ENCODE peak calls at places on chromosomes 12 and 14, in six cellular contexts. J, X, T, S, K and I are unnamed samples.

GRCh38 chr14:31829256-31829923 is 247.7 kb upstream of the ARHGAP5 start:
- DNase-seq in S (no peak), K (peak; percentile 3), X (no peak), J (no peak), T (no peak), I (no peak)

GRCh38 chr12:49251357-49251756 is 13.5 kb upstream of the TUBA1C start:
- DNase-seq in S (no peak), T (no peak), J (no peak), K (peak; percentile 59), X (no peak), I (no peak)

GRCh38 chr12:49942921-49943662 is 7.4 kb upstream of the AQP2 start:
- DNase-seq in S (peak; percentile 55), J (no peak), T (no peak), K (no peak), X (no peak), I (no peak)

GRCh38 chr14:55412686-55413085 is 1.1 kb upstream of the ATG14 start:
- DNase-seq in T (no peak), J (no peak), X (no peak), S (no peak), K (no peak), I (no peak)

GRCh38 chr12:94172973-94173372 is 24.6 kb downstream of the PLXNC1 start:
- DNase-seq in J (peak; percentile 38), S (no peak), X (no peak), K (no peak), T (no peak), I (no peak)

GRCh38 chr12:43551271-43551970 is 582 bp downstream of the ADAMTS20 start:
- DNase-seq in J (no peak), T (no peak), S (peak; percentile 72), K (no peak), X (no peak), I (no peak)

GRCh38 chr14:104353921-104354701 is 215.7 kb downstream of the KIF26A start:
- DNase-seq in X (peak; percentile 61), S (peak; percentile 88), J (peak; percentile 43), K (no peak), T (peak; percentile 44), I (no peak)

GRCh38 chr14:99356031-99356430 is 84.0 kb upstream of the BCL11B start:
- DNase-seq in X (no peak), T (no peak), J (no peak), K (no peak), S (no peak), I (no peak)

GRCh38 chr14:55624913-55625312 is 44.9 kb downstream of the KTN1 start:
- DNase-seq in K (no peak), S (no peak), T (no peak), X (no peak), J (no peak), I (no peak)

GRCh38 chr14:24165785-24166184 is 4.7 kb downstream of the IRF9 start:
- DNase-seq in J (no peak), S (no peak), T (no peak), K (no peak), X (no peak), I (no peak)

GRCh38 chr14:70879448-70879847 is 27.8 kb upstream of the PCNX1 start:
- DNase-seq in T (no peak), K (no peak), J (no peak), X (no peak), S (no peak), I (no peak)

GRCh38 chr14:75984674-75985073 is 889 bp upstream of the IFT43 start:
- DNase-seq in S (no peak), K (no peak), J (no peak), T (no peak), X (no peak), I (no peak)

GRCh38 chr12:100692502-100692901 is 102.1 kb upstream of the ANO4 start:
- DNase-seq in J (no peak), K (no peak), S (no peak), X (no peak), T (no peak), I (no peak)

GRCh38 chr12:122062832-122063690 is 15.5 kb upstream of the MLXIP start:
- DNase-seq in J (peak; percentile 69), S (no peak), T (peak; percentile 87), X (peak; percentile 95), K (peak; percentile 80), I (peak; percentile 68)

GRCh38 chr14:58313699-58314098 is 15.3 kb downstream of the ARID4A start:
- DNase-seq in X (no peak), T (no peak), J (no peak), S (no peak), K (no peak), I (no peak)

GRCh38 chr12:104957388-104958008 is 592 bp downstream of the SLC41A2 start:
- DNase-seq in X (peak; percentile 68), J (peak; percentile 47), T (no peak), S (no peak), K (peak; percentile 3), I (no peak)

GRCh38 chr12:83826112-83826511 is 1086.5 kb downstream of the SLC6A15 start:
- DNase-seq in J (peak; percentile 70), T (no peak), S (no peak), X (no peak), K (peak; percentile 6), I (no peak)

GRCh38 chr14:69129264-69129880 is 23.5 kb downstream of the DCAF5 start:
- DNase-seq in K (peak; percentile 79), X (peak; percentile 89), J (peak; percentile 84), T (peak; percentile 80), S (peak; percentile 82), I (peak; percentile 34)

GRCh38 chr12:77995436-77996167 is 164.9 kb downstream of the NAV3 start:
- DNase-seq in J (no peak), T (no peak), K (no peak), S (no peak), X (no peak), I (peak; percentile 7)

GRCh38 chr14:61566537-61567225 is 128.6 kb upstream of the HIF1A start:
- DNase-seq in J (peak; percentile 21), T (no peak), K (no peak), S (no peak), X (no peak), I (peak; percentile 72)

GRCh38 chr12:132954471-132955048 is 1.5 kb downstream of the ZNF605 start:
- DNase-seq in K (no peak), T (no peak), S (peak; percentile 61), J (no peak), X (no peak), I (no peak)

DNA sequence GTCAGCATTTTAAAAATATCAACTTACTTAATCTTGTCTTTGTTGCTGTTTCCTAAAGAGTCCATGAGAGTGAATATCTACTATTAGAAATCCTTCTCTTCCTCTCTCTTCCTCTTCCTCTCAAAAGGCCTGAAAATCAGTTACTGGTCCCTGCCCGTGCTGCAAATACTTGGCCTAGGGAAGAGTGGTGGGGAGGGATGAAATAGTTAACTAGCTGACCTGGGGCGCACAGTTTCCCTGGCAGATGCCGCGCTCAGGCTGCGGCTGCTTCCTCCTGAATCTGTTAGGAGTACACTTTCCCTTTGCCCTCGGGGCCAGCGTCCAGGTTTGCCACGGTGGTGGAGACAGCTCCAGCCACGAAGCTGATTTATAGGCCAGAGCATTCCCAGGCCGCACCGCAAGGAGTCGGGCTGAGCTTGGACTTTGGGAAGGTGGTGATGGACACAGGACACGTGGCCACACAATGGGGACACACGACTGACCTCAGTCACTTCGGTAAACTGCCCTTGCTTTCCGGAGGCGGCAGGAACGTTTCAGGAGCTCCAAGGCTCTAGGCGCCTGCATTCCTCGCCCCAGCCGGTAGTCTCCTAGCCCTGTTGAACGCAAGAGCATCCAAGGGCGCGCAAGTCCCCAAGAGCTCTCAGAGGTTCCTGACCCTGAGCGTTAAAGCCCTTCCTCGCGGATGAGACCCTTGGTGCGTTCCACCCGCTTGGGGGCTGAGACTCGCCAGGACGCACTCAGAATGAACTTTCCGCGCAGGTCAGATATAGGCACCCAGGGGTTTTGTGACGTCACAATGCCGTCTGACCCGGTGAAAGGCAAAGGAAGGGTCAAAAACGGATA is 7.1 kb upstream of the ASCL1 start:
- DNase-seq in X (no peak), J (no peak), S (no peak), T (no peak), K (no peak), I (no peak)
- TF ChIP-seq POLR2A in X (no peak), J (no peak), S (no peak), T (no peak), K (no peak), I (no peak)

GRCh38 chr12:95608252-95609033 is 57.2 kb upstream of the USP44 start:
- DNase-seq in J (no peak), X (no peak), S (no peak), K (no peak), T (peak; percentile 36), I (no peak)
- TF ChIP-seq POLR2A in J (no peak), X (no peak), S (no peak), K (no peak), T (no peak), I (no peak)

DNA sequence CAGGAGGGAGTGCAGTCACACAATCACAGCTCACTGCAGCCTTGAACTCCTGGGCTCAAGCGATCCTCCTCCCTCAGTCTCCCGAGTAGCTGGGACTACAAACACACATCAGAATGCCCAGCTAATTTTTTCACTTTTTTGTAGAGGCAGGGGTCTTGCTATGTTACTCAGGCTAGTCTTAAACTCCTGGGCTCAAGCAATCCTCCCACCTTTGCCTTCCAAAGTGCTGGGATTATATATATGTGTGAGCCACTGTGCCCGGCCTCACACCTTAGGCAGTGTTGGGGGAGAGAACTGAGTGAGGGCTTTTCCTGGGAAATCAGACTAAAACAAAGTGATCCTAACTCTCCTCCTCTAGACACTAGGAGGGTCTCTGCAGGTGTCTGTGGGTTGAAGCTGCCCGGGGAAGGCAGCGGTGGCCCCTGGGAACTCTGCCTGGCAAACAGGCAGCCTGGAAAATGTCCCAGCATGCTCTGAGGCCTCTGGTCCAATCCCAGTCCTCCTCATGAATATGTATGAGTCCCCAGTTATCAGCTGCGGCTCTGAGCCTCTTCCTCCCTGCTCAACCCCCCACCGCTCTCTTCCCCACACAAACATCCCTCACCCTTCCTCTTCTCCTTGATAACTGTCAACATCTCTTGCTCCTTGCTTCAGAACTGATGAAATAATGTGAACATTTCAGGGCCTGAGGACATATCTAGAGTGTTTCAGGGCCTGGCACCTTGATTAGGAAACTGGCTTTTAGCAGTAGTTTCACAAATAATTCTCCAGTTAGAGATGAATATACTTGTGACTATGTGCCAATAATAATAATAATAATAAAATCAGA is 7.9 kb upstream of the NAA25 start:
- DNase-seq in S (peak; percentile 72), T (peak; percentile 24), K (peak; percentile 96), X (peak; percentile 70), J (peak; percentile 71), I (peak; percentile 54)
- TF ChIP-seq POLR2A in S (no peak), T (no peak), K (peak; percentile 83), X (no peak), J (no peak), I (peak; percentile 45)

GRCh38 chr14:93962701-93963601 is 13.4 kb downstream of the ASB2 start:
- DNase-seq in S (peak; percentile 92), J (no peak), T (no peak), X (no peak), K (no peak), I (no peak)
- TF ChIP-seq POLR2A in S (no peak), J (no peak), T (no peak), X (no peak), K (no peak), I (no peak)

GRCh38 chr14:80956105-80956504 is 684 bp downstream of the TSHR start:
- DNase-seq in K (no peak), S (no peak), T (no peak), J (no peak), X (no peak), I (no peak)
- TF ChIP-seq POLR2A in K (no peak), S (no peak), T (no peak), J (no peak), X (no peak), I (no peak)

DNA sequence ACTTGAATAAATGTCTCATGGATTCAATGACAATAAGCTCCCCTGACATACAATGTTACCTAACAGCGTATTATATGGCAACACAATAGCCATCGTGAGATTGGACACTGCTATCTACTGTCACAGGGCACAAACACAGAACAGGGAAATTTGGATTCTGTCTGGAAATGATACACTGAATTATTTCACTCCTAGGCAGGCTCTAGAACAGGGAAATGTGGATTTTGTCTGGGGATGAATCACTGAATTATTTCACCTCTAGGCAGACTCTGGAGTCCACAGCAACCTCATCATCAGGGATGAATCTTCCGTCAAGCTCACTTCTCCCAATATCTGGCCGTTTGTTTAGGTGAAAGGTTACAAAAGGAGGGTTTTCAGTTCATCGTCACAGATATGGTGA is 288.8 kb downstream of the TMEM132D start:
- DNase-seq in X (no peak), T (no peak), K (no peak), J (no peak), S (no peak), I (no peak)
- TF ChIP-seq POLR2A in X (no peak), T (no peak), K (no peak), J (no peak), S (no peak), I (no peak)